ENCODE peak calls at places on chromosomes 7 and 10, in eight cellular contexts. I, S, E, Y, U, O, L and Z are unnamed samples.

GRCh38 chr10:21336476-21337170 is 188.9 kb downstream of the SKIDA1 start:
- ATAC-seq in U (peak), I (peak), S (no peak), Y (peak), L (no peak), E (peak), O (peak), Z (peak)

GRCh38 chr10:98067165-98067564 is 36.7 kb upstream of the CRTAC1 start:
- ATAC-seq in S (no peak), L (no peak), E (no peak), I (no peak), O (peak), U (no peak), Y (no peak), Z (no peak)

GRCh38 chr7:158164101-158165095 is 423.2 kb downstream of the PTPRN2 start:
- ATAC-seq in O (no peak), L (no peak), E (no peak), S (no peak), I (no peak), Y (no peak), U (no peak), Z (no peak)

GRCh38 chr7:111324228-111324627 is 233.3 kb downstream of the LRRN3 start:
- ATAC-seq in S (no peak), O (no peak), L (no peak), U (no peak), Y (no peak), E (no peak), I (no peak), Z (no peak)

GRCh38 chr7:37247881-37248280 is 200.8 kb downstream of the ELMO1 start:
- ATAC-seq in E (peak), Y (peak), U (peak), S (no peak), O (no peak), L (no peak), I (peak), Z (no peak)

GRCh38 chr7:106448346-106448991 is 163.7 kb upstream of the NAMPT start:
- ATAC-seq in O (peak), I (no peak), S (no peak), U (no peak), Y (no peak), L (no peak), E (no peak), Z (no peak)

GRCh38 chr10:60974463-60975149 is 30.6 kb upstream of the RHOBTB1 start:
- ATAC-seq in S (peak), I (no peak), Y (no peak), E (peak), U (no peak), L (peak), O (peak), Z (peak)

GRCh38 chr7:136640977-136641376 is 227.5 kb upstream of the CHRM2 start:
- ATAC-seq in L (no peak), U (no peak), I (no peak), Y (no peak), O (no peak), S (no peak), E (no peak), Z (no peak)

GRCh38 chr7:43750016-43750887 is 8.2 kb upstream of the BLVRA start:
- ATAC-seq in O (peak), S (peak), L (no peak), U (peak), E (no peak), I (peak), Y (peak), Z (no peak)

GRCh38 chr10:75352650-75353049 is 48.9 kb downstream of the ZNF503 start:
- ATAC-seq in E (no peak), I (peak), O (peak), U (no peak), L (no peak), S (no peak), Y (no peak), Z (no peak)

GRCh38 chr10:15408557-15408956 is 37.5 kb upstream of the FAM171A1 start:
- ATAC-seq in U (no peak), O (no peak), E (no peak), Y (no peak), I (no peak), L (no peak), S (no peak), Z (no peak)

GRCh38 chr10:113007343-113007771 is 57.3 kb downstream of the TCF7L2 start:
- ATAC-seq in O (no peak), I (no peak), U (no peak), E (peak), L (peak), Y (no peak), S (peak), Z (no peak)

GRCh38 chr7:142602756-142603155 is 146.5 kb upstream of the PRSS1 start:
- ATAC-seq in L (no peak), Y (peak), E (peak), U (peak), I (peak), S (no peak), O (no peak), Z (no peak)

GRCh38 chr10:66277481-66277880 is 648.4 kb upstream of the LRRTM3 start:
- ATAC-seq in E (no peak), L (no peak), I (no peak), U (no peak), S (no peak), Y (no peak), O (no peak), Z (no peak)

GRCh38 chr7:105875505-105875904 is 894 bp downstream of the ATXN7L1 start:
- ATAC-seq in E (no peak), L (no peak), S (no peak), U (no peak), Y (no peak), O (no peak), I (no peak), Z (peak)

GRCh38 chr7:102321351-102322201 is 34.7 kb downstream of the SPDYE6 start:
- ATAC-seq in I (no peak), O (no peak), S (no peak), U (peak), E (no peak), L (peak), Y (no peak), Z (peak)

GRCh38 chr10:43134126-43134905 is 3.9 kb upstream of the CSGALNACT2 start:
- ATAC-seq in U (no peak), O (no peak), E (no peak), Y (no peak), I (no peak), L (no peak), S (no peak), Z (no peak)

GRCh38 chr7:130290745-130291144 is 2.2 kb upstream of the CPA4 start:
- ATAC-seq in E (no peak), I (no peak), Y (no peak), L (no peak), S (no peak), U (no peak), O (peak), Z (peak)

GRCh38 chr10:31319602-31320178 is 674 bp downstream of the ZEB1 start:
- ATAC-seq in I (peak), O (peak), L (peak), E (peak), Y (peak), S (peak), U (peak), Z (no peak)

GRCh38 chr10:89207801-89208551 is 859 bp upstream of the CH25H start:
- ATAC-seq in I (peak), L (peak), Y (peak), S (peak), U (peak), O (peak), E (peak), Z (peak)

GRCh38 chr7:25820432-25821040 is 331.5 kb upstream of the NFE2L3 start:
- ATAC-seq in I (no peak), L (no peak), O (peak), E (no peak), U (no peak), Y (no peak), S (no peak), Z (no peak)

GRCh38 chr7:134593530-134594392 is 44.9 kb downstream of the AKR1B15 start:
- ATAC-seq in E (no peak), I (peak), S (no peak), O (peak), U (peak), Y (peak), L (no peak), Z (peak)

GRCh38 chr7:21076579-21076978 is 289.9 kb upstream of the SP8 start:
- ATAC-seq in E (no peak), U (no peak), O (no peak), Y (no peak), I (no peak), S (no peak), L (no peak), Z (peak)

GRCh38 chr7:32879460-32879859 is 12.1 kb downstream of the KBTBD2 start:
- ATAC-seq in I (no peak), S (peak), O (peak), L (peak), E (peak), U (peak), Y (peak), Z (no peak)

GRCh38 chr7:48052748-48053147 is 17.4 kb downstream of the C7orf57 start:
- ATAC-seq in Y (no peak), U (no peak), L (peak), E (no peak), O (no peak), S (peak), I (no peak), Z (no peak)

GRCh38 chr10:61896854-61897661 is 4.4 kb upstream of the ARID5B start:
- ATAC-seq in S (peak), I (peak), O (peak), U (peak), E (peak), L (peak), Y (peak), Z (peak)

GRCh38 chr7:51309361-51310130 is 7.1 kb downstream of the COBL start:
- ATAC-seq in I (peak), S (no peak), U (no peak), E (no peak), L (no peak), Y (no peak), O (no peak), Z (no peak)

GRCh38 chr10:22022257-22023051 is 18.9 kb upstream of the DNAJC1 start:
- ATAC-seq in L (peak), S (peak), Y (no peak), O (no peak), U (peak), E (peak), I (peak), Z (peak)

GRCh38 chr7:111763221-111763791 is 201.0 kb upstream of the IMMP2L start:
- ATAC-seq in S (peak), Y (no peak), O (peak), E (no peak), U (peak), I (peak), L (no peak), Z (no peak)

GRCh38 chr10:112490543-112490942 is 43.5 kb downstream of the VTI1A start:
- ATAC-seq in L (no peak), Y (no peak), S (no peak), I (no peak), U (no peak), E (no peak), O (no peak), Z (no peak)